ENCODE peak calls at places on chromosomes 16 and 17, in nine cellular contexts. One of them, this sample, is unnamed.
A peak's percentile ranks its signal among the peaks of the same experiment; 100 is the strongest.

GRCh38 chr17:78940708-78941107 is 15.5 kb upstream of the TIMP2 start:
- DNase-seq in thoracic aorta: no peak
- DNase-seq in CD4-positive, alpha-beta memory T cell: no peak
- DNase-seq in MM.1S: no peak
- DNase-seq in HCT116: no peak
- DNase-seq in CD4-positive, CD25-positive, alpha-beta regulatory T cell: no peak
- DNase-seq in colonic mucosa: no peak
- DNase-seq in aorta: no peak
- DNase-seq in ovary: no peak
- DNase-seq in this sample: no peak

GRCh38 chr16:52350031-52350430 is 196.9 kb downstream of the TOX3 start:
- DNase-seq in thoracic aorta: no peak
- DNase-seq in CD4-positive, alpha-beta memory T cell: no peak
- DNase-seq in MM.1S: no peak
- DNase-seq in HCT116: no peak
- DNase-seq in CD4-positive, CD25-positive, alpha-beta regulatory T cell: no peak
- DNase-seq in colonic mucosa: no peak
- DNase-seq in aorta: no peak
- DNase-seq in ovary: no peak
- DNase-seq in this sample: no peak

GRCh38 chr17:6523330-6523729 is 33.0 kb downstream of the PITPNM3 start:
- DNase-seq in thoracic aorta: no peak
- DNase-seq in CD4-positive, alpha-beta memory T cell: no peak
- DNase-seq in MM.1S: no peak
- DNase-seq in HCT116: peak; percentile 32
- DNase-seq in CD4-positive, CD25-positive, alpha-beta regulatory T cell: no peak
- DNase-seq in colonic mucosa: no peak
- DNase-seq in aorta: peak; percentile 31
- DNase-seq in ovary: no peak
- DNase-seq in this sample: no peak

GRCh38 chr17:64025732-64026294 is 5.4 kb upstream of the ICAM2 start:
- DNase-seq in thoracic aorta: peak; percentile 19
- DNase-seq in CD4-positive, alpha-beta memory T cell: peak; percentile 96
- DNase-seq in MM.1S: peak; percentile 32
- DNase-seq in HCT116: peak; percentile 84
- DNase-seq in CD4-positive, CD25-positive, alpha-beta regulatory T cell: peak; percentile 90
- DNase-seq in colonic mucosa: peak; percentile 79
- DNase-seq in aorta: peak; percentile 91
- DNase-seq in ovary: peak; percentile 83
- DNase-seq in this sample: peak; percentile 93

GRCh38 chr17:80263253-80264047 is 2.8 kb downstream of the RNF213 start:
- DNase-seq in thoracic aorta: peak; percentile 65
- DNase-seq in CD4-positive, alpha-beta memory T cell: peak; percentile 82
- DNase-seq in MM.1S: peak; percentile 98
- DNase-seq in HCT116: no peak
- DNase-seq in CD4-positive, CD25-positive, alpha-beta regulatory T cell: peak; percentile 83
- DNase-seq in colonic mucosa: peak; percentile 95
- DNase-seq in aorta: peak; percentile 86
- DNase-seq in ovary: peak; percentile 84
- DNase-seq in this sample: peak; percentile 87

GRCh38 chr16:84323626-84324025 is 28.9 kb downstream of the WFDC1 start:
- DNase-seq in thoracic aorta: no peak
- DNase-seq in CD4-positive, alpha-beta memory T cell: no peak
- DNase-seq in MM.1S: no peak
- DNase-seq in HCT116: no peak
- DNase-seq in CD4-positive, CD25-positive, alpha-beta regulatory T cell: no peak
- DNase-seq in colonic mucosa: no peak
- DNase-seq in aorta: peak; percentile 22
- DNase-seq in ovary: no peak
- DNase-seq in this sample: no peak

GRCh38 chr17:63446218-63446980 is at the start of gene CYB561:
- DNase-seq in thoracic aorta: no peak
- DNase-seq in CD4-positive, alpha-beta memory T cell: peak; percentile 74
- DNase-seq in MM.1S: peak; percentile 68
- DNase-seq in HCT116: peak; percentile 46
- DNase-seq in CD4-positive, CD25-positive, alpha-beta regulatory T cell: peak; percentile 51
- DNase-seq in colonic mucosa: peak; percentile 88
- DNase-seq in aorta: peak; percentile 94
- DNase-seq in ovary: peak; percentile 90
- DNase-seq in this sample: peak; percentile 93

GRCh38 chr16:85491798-85492616 is 121.1 kb upstream of the GSE1 start:
- DNase-seq in thoracic aorta: peak; percentile 77
- DNase-seq in CD4-positive, alpha-beta memory T cell: no peak
- DNase-seq in MM.1S: no peak
- DNase-seq in HCT116: peak; percentile 41
- DNase-seq in CD4-positive, CD25-positive, alpha-beta regulatory T cell: no peak
- DNase-seq in colonic mucosa: peak; percentile 74
- DNase-seq in aorta: peak; percentile 92
- DNase-seq in ovary: peak; percentile 86
- DNase-seq in this sample: peak; percentile 90

GRCh38 chr17:83192161-83192788 is 112.9 kb downstream of the METRNL start:
- DNase-seq in thoracic aorta: no peak
- DNase-seq in CD4-positive, alpha-beta memory T cell: no peak
- DNase-seq in MM.1S: no peak
- DNase-seq in HCT116: no peak
- DNase-seq in CD4-positive, CD25-positive, alpha-beta regulatory T cell: no peak
- DNase-seq in colonic mucosa: peak; percentile 17
- DNase-seq in aorta: peak; percentile 82
- DNase-seq in ovary: peak; percentile 38
- DNase-seq in this sample: peak; percentile 27

GRCh38 chr16:8572919-8573724 is 17.2 kb downstream of the TMEM114 start:
- DNase-seq in thoracic aorta: no peak
- DNase-seq in CD4-positive, alpha-beta memory T cell: no peak
- DNase-seq in MM.1S: peak; percentile 41
- DNase-seq in HCT116: peak; percentile 29
- DNase-seq in CD4-positive, CD25-positive, alpha-beta regulatory T cell: no peak
- DNase-seq in colonic mucosa: no peak
- DNase-seq in aorta: no peak
- DNase-seq in ovary: no peak
- DNase-seq in this sample: no peak

GRCh38 chr16:25109643-25110042 is 1.9 kb upstream of the LCMT1 start:
- DNase-seq in thoracic aorta: no peak
- DNase-seq in CD4-positive, alpha-beta memory T cell: no peak
- DNase-seq in MM.1S: no peak
- DNase-seq in HCT116: peak; percentile 87
- DNase-seq in CD4-positive, CD25-positive, alpha-beta regulatory T cell: no peak
- DNase-seq in colonic mucosa: peak; percentile 84
- DNase-seq in aorta: peak; percentile 79
- DNase-seq in ovary: no peak
- DNase-seq in this sample: no peak

GRCh38 chr16:52721331-52721730 is 174.4 kb upstream of the TOX3 start:
- DNase-seq in thoracic aorta: no peak
- DNase-seq in CD4-positive, alpha-beta memory T cell: no peak
- DNase-seq in MM.1S: no peak
- DNase-seq in HCT116: no peak
- DNase-seq in CD4-positive, CD25-positive, alpha-beta regulatory T cell: no peak
- DNase-seq in colonic mucosa: no peak
- DNase-seq in aorta: no peak
- DNase-seq in ovary: no peak
- DNase-seq in this sample: no peak

GRCh38 chr17:10077561-10078299 is 120.7 kb downstream of the GAS7 start:
- DNase-seq in thoracic aorta: no peak
- DNase-seq in CD4-positive, alpha-beta memory T cell: no peak
- DNase-seq in MM.1S: no peak
- DNase-seq in HCT116: no peak
- DNase-seq in CD4-positive, CD25-positive, alpha-beta regulatory T cell: no peak
- DNase-seq in colonic mucosa: no peak
- DNase-seq in aorta: no peak
- DNase-seq in ovary: no peak
- DNase-seq in this sample: peak; percentile 4

GRCh38 chr17:46878055-46878454 is 26.7 kb downstream of the WNT9B start:
- DNase-seq in thoracic aorta: no peak
- DNase-seq in CD4-positive, alpha-beta memory T cell: no peak
- DNase-seq in MM.1S: no peak
- DNase-seq in HCT116: no peak
- DNase-seq in CD4-positive, CD25-positive, alpha-beta regulatory T cell: no peak
- DNase-seq in colonic mucosa: no peak
- DNase-seq in aorta: no peak
- DNase-seq in ovary: no peak
- DNase-seq in this sample: peak; percentile 82

DNA sequence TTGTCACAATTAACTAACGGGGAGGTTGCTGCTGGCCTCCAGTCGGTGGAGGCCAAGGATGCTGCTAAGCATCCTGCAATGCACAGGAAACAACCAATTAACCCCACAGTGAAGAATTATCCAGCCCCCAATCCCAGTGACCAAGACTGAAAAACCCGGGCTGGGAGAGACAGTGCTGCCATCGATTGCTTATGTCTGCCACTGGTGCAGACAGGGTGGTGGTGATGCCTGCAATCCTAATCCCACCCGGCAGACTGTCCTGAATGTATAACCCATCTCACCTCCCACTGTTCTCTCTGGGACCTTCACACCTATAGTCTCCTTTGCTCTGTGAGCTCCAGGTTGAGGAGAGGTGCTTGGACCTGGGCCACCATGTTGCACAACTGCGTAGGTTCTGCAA is 42.3 kb upstream of the KLHDC4 start:
- DNase-seq in thoracic aorta: no peak
- DNase-seq in CD4-positive, alpha-beta memory T cell: no peak
- DNase-seq in MM.1S: no peak
- DNase-seq in HCT116: no peak
- DNase-seq in CD4-positive, CD25-positive, alpha-beta regulatory T cell: no peak
- DNase-seq in colonic mucosa: no peak
- DNase-seq in aorta: no peak
- DNase-seq in ovary: no peak
- DNase-seq in this sample: no peak
- H3K4me1 ChIP-seq in thoracic aorta: peaks cover 16% of the 10 kb centered on the region
- H3K4me1 ChIP-seq in CD4-positive, alpha-beta memory T cell: peaks cover 17% of the 10 kb centered on the region
- H3K4me1 ChIP-seq in MM.1S: peaks cover 30% of the 10 kb centered on the region
- H3K4me1 ChIP-seq in HCT116: peaks cover 21% of the 10 kb centered on the region
- H3K4me1 ChIP-seq in CD4-positive, CD25-positive, alpha-beta regulatory T cell: peaks cover 20% of the 10 kb centered on the region
- H3K4me1 ChIP-seq in colonic mucosa: peaks cover 6% of the 10 kb centered on the region
- H3K4me1 ChIP-seq in aorta: no peaks in the 10 kb centered on the region
- H3K4me1 ChIP-seq in ovary: peaks cover 1% of the 10 kb centered on the region
- H3K4me1 ChIP-seq in this sample: no peaks in the 10 kb centered on the region

GRCh38 chr16:67647111-67647651 is 2.2 kb downstream of the CARMIL2 start:
- DNase-seq in thoracic aorta: no peak
- DNase-seq in CD4-positive, alpha-beta memory T cell: no peak
- DNase-seq in MM.1S: no peak
- DNase-seq in HCT116: no peak
- DNase-seq in CD4-positive, CD25-positive, alpha-beta regulatory T cell: no peak
- DNase-seq in colonic mucosa: no peak
- DNase-seq in aorta: no peak
- DNase-seq in ovary: no peak
- DNase-seq in this sample: peak; percentile 26
- H3K27me3 ChIP-seq in thoracic aorta: peaks cover 6% of the 10 kb centered on the region
- H3K27me3 ChIP-seq in CD4-positive, alpha-beta memory T cell: no peaks in the 10 kb centered on the region
- H3K27me3 ChIP-seq in MM.1S: no peaks in the 10 kb centered on the region
- H3K27me3 ChIP-seq in HCT116: no peaks in the 10 kb centered on the region
- H3K27me3 ChIP-seq in CD4-positive, CD25-positive, alpha-beta regulatory T cell: no peaks in the 10 kb centered on the region
- H3K27me3 ChIP-seq in colonic mucosa: peaks cover 49% of the 10 kb centered on the region
- H3K27me3 ChIP-seq in aorta: no peaks in the 10 kb centered on the region
- H3K27me3 ChIP-seq in ovary: peaks cover 6% of the 10 kb centered on the region
- H3K27me3 ChIP-seq in this sample: no peaks in the 10 kb centered on the region

DNA sequence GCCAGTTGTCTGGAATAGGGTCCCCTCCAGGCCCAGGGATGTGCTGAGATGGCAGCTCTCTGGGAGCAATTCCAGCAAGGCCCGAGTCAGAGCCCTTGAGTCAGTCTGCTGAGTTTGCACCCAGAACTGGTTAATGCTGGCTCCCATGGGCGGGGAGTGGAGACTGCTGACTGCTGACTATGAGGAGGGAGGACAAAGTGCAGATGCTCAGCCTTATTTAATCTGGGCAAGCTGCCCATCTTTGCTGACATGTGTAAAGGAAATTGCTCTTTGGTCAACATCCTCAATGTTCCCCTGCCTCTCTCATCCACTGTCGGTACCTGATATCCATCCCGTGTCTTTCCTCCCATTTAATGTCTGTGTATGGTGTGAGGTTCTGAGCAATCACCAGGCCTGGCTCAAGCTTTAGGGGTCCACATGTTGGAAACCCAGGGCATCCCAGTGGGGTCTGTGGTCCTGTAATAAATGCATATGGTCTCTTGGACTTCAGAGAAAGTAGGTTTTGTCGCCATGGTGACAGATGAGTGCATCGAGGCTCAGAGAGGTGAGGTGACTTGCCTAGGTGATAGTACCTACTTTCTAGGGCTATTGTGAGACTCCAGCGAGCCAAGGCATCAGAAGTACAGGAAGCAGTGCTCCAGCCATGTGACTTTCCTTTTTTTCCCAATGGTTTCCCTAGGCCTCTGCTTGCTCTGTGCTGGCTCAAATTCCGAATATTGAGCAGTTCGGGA is 20.0 kb upstream of the RNF135 start:
- DNase-seq in thoracic aorta: peak; percentile 25
- DNase-seq in CD4-positive, alpha-beta memory T cell: no peak
- DNase-seq in MM.1S: no peak
- DNase-seq in HCT116: no peak
- DNase-seq in CD4-positive, CD25-positive, alpha-beta regulatory T cell: no peak
- DNase-seq in colonic mucosa: peak; percentile 96
- DNase-seq in aorta: no peak
- DNase-seq in ovary: no peak
- DNase-seq in this sample: peak; percentile 82
- H3K4me1 ChIP-seq in thoracic aorta: no peaks in the 10 kb centered on the region
- H3K4me1 ChIP-seq in CD4-positive, alpha-beta memory T cell: no peaks in the 10 kb centered on the region
- H3K4me1 ChIP-seq in MM.1S: no peaks in the 10 kb centered on the region
- H3K4me1 ChIP-seq in HCT116: no peaks in the 10 kb centered on the region
- H3K4me1 ChIP-seq in CD4-positive, CD25-positive, alpha-beta regulatory T cell: no peaks in the 10 kb centered on the region
- H3K4me1 ChIP-seq in colonic mucosa: no peaks in the 10 kb centered on the region
- H3K4me1 ChIP-seq in aorta: no peaks in the 10 kb centered on the region
- H3K4me1 ChIP-seq in ovary: no peaks in the 10 kb centered on the region
- H3K4me1 ChIP-seq in this sample: no peaks in the 10 kb centered on the region

DNA sequence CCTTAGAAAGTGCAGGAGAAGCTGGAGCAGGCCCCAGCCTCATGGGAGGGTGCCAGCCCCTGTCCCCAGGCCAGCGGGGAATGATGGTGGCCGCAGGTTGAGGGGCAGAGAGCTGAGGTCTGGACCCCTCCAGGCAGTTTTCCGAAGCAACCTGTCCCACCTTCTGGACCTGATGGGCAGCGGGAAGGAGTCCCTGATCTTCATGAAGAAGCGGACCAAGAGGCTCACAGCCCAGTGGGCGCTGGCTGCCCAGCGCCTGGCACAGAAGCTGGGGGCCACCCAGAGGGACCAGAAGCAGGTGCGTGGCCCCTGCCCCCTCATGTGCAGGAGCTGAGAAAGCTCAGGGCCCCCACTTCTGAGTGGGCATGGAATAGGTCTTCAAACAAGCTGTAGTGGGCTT is 36.8 kb downstream of the MGAT5B start:
- DNase-seq in thoracic aorta: no peak
- DNase-seq in CD4-positive, alpha-beta memory T cell: no peak
- DNase-seq in MM.1S: no peak
- DNase-seq in HCT116: no peak
- DNase-seq in CD4-positive, CD25-positive, alpha-beta regulatory T cell: no peak
- DNase-seq in colonic mucosa: no peak
- DNase-seq in aorta: no peak
- DNase-seq in ovary: no peak
- DNase-seq in this sample: peak; percentile 7
- H3K27me3 ChIP-seq in thoracic aorta: no peaks in the 10 kb centered on the region
- H3K27me3 ChIP-seq in CD4-positive, alpha-beta memory T cell: no peaks in the 10 kb centered on the region
- H3K27me3 ChIP-seq in MM.1S: peaks cover 91% of the 10 kb centered on the region
- H3K27me3 ChIP-seq in HCT116: no peaks in the 10 kb centered on the region
- H3K27me3 ChIP-seq in CD4-positive, CD25-positive, alpha-beta regulatory T cell: no peaks in the 10 kb centered on the region
- H3K27me3 ChIP-seq in colonic mucosa: no peaks in the 10 kb centered on the region
- H3K27me3 ChIP-seq in aorta: no peaks in the 10 kb centered on the region
- H3K27me3 ChIP-seq in ovary: no peaks in the 10 kb centered on the region
- H3K27me3 ChIP-seq in this sample: no peaks in the 10 kb centered on the region